ENCODE peak calls at places on chromosomes 7 and 10, in eight cellular contexts. H is stimulated activated CD4-positive, alpha-beta T cell treated with anti-CD3 and anti-CD28 coated beads, TNF-alpha, amount 100 ng/mL, for 1 hour; F is NCI-H345; N is OCI-LY7; E is H54; S is heart right ventricle; W is CD8-positive, alpha-beta memory T cell; Z is cardiac fibroblast. U is an unnamed sample.

GRCh38 chr7:37916017-37916672 is 472 bp downstream of the SFRP4 start:
- DNase-seq in H (no peak), F (peak; percentile 59), E (no peak), N (no peak), Z (peak; percentile 19), W (no peak), S (no peak), U (peak; percentile 68)

GRCh38 chr7:47847207-47847606 is 101.1 kb downstream of the PKD1L1 start:
- DNase-seq in Z (no peak), H (no peak), S (no peak), F (no peak), W (no peak), E (no peak), N (no peak), U (no peak)

GRCh38 chr7:45863715-45864114 is 9.2 kb downstream of the CCDC201 start:
- DNase-seq in F (no peak), W (no peak), Z (no peak), N (no peak), S (no peak), E (no peak), H (no peak), U (no peak)

GRCh38 chr10:121926669-121927360 is 1.0 kb downstream of the ATE1 start:
- DNase-seq in Z (peak; percentile 59), S (no peak), F (peak; percentile 0), E (no peak), H (no peak), W (peak; percentile 10), N (peak; percentile 50), U (no peak)

GRCh38 chr7:32206987-32207386 is 136.8 kb upstream of the PDE1C start:
- DNase-seq in W (no peak), N (no peak), E (peak; percentile 18), F (no peak), H (no peak), S (no peak), Z (no peak), U (no peak)

GRCh38 chr7:1124164-1124563 is 35.8 kb downstream of the ZFAND2A start:
- DNase-seq in N (no peak), H (no peak), S (no peak), F (no peak), W (no peak), E (no peak), Z (no peak), U (no peak)

GRCh38 chr10:4509405-4509804 is 316.6 kb upstream of the AKR1E2 start:
- DNase-seq in W (no peak), Z (no peak), E (no peak), H (no peak), F (no peak), S (no peak), N (no peak), U (no peak)

GRCh38 chr7:411677-412312 is 107.9 kb downstream of the PDGFA start:
- DNase-seq in Z (no peak), W (no peak), S (no peak), N (no peak), E (no peak), H (no peak), F (no peak), U (peak; percentile 43)

GRCh38 chr10:95334793-95335120 is 44.0 kb upstream of the PDLIM1 start:
- DNase-seq in W (no peak), Z (no peak), E (peak; percentile 25), N (no peak), S (no peak), F (no peak), H (no peak), U (no peak)

GRCh38 chr10:32379314-32379949 is 32.5 kb upstream of the EPC1 start:
- DNase-seq in Z (peak; percentile 76), S (peak; percentile 24), W (peak; percentile 70), H (no peak), E (peak; percentile 23), F (peak; percentile 76), N (peak; percentile 73), U (no peak)

GRCh38 chr7:90595801-90596683 is at the start of gene CDK14:
- DNase-seq in N (peak; percentile 61), S (peak; percentile 81), F (peak; percentile 81), Z (peak; percentile 72), W (no peak), E (peak; percentile 63), H (no peak), U (peak; percentile 75)

GRCh38 chr10:117137911-117138642 is at the start of gene VAX1:
- DNase-seq in H (no peak), E (no peak), F (peak; percentile 7), W (no peak), S (no peak), Z (no peak), N (no peak), U (no peak)

GRCh38 chr10:89029785-89030437 is 39.3 kb downstream of the FAS start:
- DNase-seq in F (peak; percentile 61), H (peak; percentile 34), N (peak; percentile 77), W (peak; percentile 53), S (peak; percentile 87), Z (peak; percentile 91), E (peak; percentile 20), U (peak; percentile 78)

GRCh38 chr10:22848509-22848908 is 79.3 kb upstream of the ARMC3 start:
- DNase-seq in Z (no peak), S (no peak), E (no peak), H (no peak), W (no peak), N (no peak), F (no peak), U (no peak)

GRCh38 chr7:134427896-134428295 is 31.0 kb downstream of the AKR1B1 start:
- DNase-seq in E (no peak), S (no peak), H (no peak), F (no peak), Z (no peak), W (no peak), N (no peak), U (no peak)

U was measured in tibial artery.